ENCODE peak calls at places on chromosomes 6 and 20, in four cellular contexts. C, I, X and J are unnamed samples. For H3K27me3, the result is how much of the 10 kb centered on the place peaks cover.

GRCh38 chr6:166989427-166990034 is 9.7 kb upstream of the CEP43 start:
- DNase-seq in X (peak), C (peak), I (peak), J (peak)

GRCh38 chr20:10157539-10157938 is 61.1 kb upstream of the SNAP25 start:
- DNase-seq in C (no peak), I (no peak), X (no peak), J (no peak)

GRCh38 chr6:117463762-117464665 is 18.5 kb upstream of the DCBLD1 start:
- DNase-seq in C (no peak), X (peak), I (peak), J (peak)

GRCh38 chr6:124679392-124679791 is 282.8 kb upstream of the RNF217 start:
- DNase-seq in X (no peak), C (no peak), I (no peak), J (peak)

GRCh38 chr6:170250451-170250850 is 40.4 kb downstream of the DLL1 start:
- DNase-seq in X (no peak), I (no peak), C (no peak), J (no peak)

GRCh38 chr20:50385733-50386640 is 124.2 kb upstream of the PTPN1 start:
- DNase-seq in C (no peak), X (no peak), I (no peak), J (no peak)

GRCh38 chr20:25078662-25079061 is 3.3 kb downstream of the VSX1 start:
- DNase-seq in I (no peak), X (no peak), C (no peak), J (no peak)

GRCh38 chr20:1808101-1808500 is 87.1 kb upstream of the SIRPA start:
- DNase-seq in X (no peak), C (no peak), I (no peak), J (no peak)

GRCh38 chr6:4287811-4288244 is 152.5 kb upstream of the ECI2 start:
- DNase-seq in X (no peak), I (no peak), C (peak), J (no peak)

GRCh38 chr6:68233623-68234022 is 401.5 kb upstream of the ADGRB3 start:
- DNase-seq in C (no peak), X (peak), I (no peak), J (no peak)

GRCh38 chr6:108114861-108115597 is 40.5 kb upstream of the OSTM1 start:
- DNase-seq in C (peak), I (peak), X (peak), J (peak)

GRCh38 chr6:128156315-128157111 is 255.7 kb upstream of the THEMIS start:
- DNase-seq in X (no peak), I (no peak), C (no peak), J (no peak)

GRCh38 chr6:26272171-26272631 is 92.8 kb upstream of the BTN3A2 start:
- DNase-seq in X (no peak), C (peak), I (no peak), J (peak)

GRCh38 chr20:13397300-13397724 is 176.2 kb downstream of the ISM1 start:
- DNase-seq in I (no peak), X (no peak), C (no peak), J (peak)

DNA sequence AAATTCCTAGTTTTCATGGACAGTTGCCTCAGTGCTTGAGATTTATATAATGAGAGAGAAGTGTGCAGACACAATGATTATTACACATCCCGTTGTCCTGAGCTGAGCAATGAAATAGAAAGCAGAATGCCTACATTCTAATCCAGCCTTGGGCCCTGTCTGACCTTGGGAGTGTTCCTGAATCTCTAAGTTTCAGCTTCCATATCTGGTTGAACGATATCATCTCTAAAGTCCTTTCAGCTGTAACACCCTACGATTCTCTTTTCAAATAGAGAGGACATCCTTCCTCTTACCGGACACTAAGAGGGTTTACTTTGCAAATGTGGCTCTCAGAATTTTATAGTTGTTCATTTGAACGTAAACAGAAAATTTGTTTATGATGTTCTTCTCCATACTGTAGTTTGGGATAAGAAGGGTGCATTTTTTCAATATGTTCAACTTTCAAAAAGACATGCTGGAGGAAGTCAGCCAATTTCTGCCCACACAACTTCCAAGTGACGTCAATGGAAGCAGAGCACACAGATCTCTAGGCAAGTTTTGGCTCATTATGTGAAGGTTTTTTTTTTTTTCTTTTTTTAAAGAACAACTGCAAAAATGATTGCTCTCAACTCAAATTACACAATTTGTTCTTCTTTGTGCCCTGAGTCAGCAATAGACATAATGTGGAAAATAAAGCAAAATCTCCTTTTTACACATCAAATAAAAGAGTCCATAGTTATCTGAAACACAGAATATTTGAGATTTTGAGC is 50.4 kb downstream of the PDE7B start:
- DNase-seq in I (no peak), X (no peak), C (no peak), J (peak)
- H3K9ac ChIP-seq in I (no peak), X (no peak), C (no peak), J (peak)

GRCh38 chr20:62208805-62209755 is 11.0 kb downstream of the HRH3 start:
- DNase-seq in X (peak), C (peak), I (no peak), J (peak)
- TF ChIP-seq EZH2 in X (no peak), C (no peak), I (no peak), J (no peak)

DNA sequence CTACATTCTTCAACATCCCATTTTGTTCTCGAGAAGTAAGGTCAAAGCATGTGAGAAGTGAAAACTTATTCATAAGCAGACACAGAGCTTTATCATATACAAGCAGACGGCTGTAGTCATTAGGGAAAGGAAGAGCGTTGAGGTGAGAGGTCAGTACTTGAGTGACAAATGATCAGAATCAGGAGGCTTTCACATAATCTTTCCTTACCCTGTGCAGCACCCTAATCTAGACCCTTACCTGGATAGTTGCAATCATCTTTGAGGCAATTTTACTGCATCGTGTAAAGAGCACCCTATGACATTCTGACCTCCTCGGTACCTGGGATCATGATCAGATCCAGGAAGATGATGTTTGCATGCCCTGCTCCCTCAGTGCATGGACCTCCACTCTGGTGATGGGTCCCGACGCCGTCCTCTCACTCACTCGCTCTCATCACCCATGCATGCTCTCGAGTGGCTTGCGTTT is 62.7 kb downstream of the RNF182 start:
- DNase-seq in X (no peak), C (no peak), I (no peak), J (no peak)
- H3K27me3 ChIP-seq in X (under half), C (under half), I (under half), J (under half)

GRCh38 chr6:52504778-52505127 is 72.1 kb downstream of the TRAM2 start:
- DNase-seq in X (no peak), I (peak), C (no peak), J (no peak)
- H3K9ac ChIP-seq in X (no peak), I (peak), C (no peak), J (peak)

GRCh38 chr20:63518351-63518861 is 2.2 kb upstream of the PPDPF start:
- DNase-seq in I (no peak), C (peak), X (no peak), J (no peak)

GRCh38 chr20:63518946-63519764 is 1.4 kb upstream of the PPDPF start:
- DNase-seq in X (no peak), I (no peak), C (no peak), J (no peak)

GRCh38 chr20:63520594-63520938 is at the start of gene PPDPF:
- DNase-seq in I (peak), X (peak), C (no peak), J (peak)

GRCh38 chr20:63520939-63521601 is 505 bp downstream of the PPDPF start:
- DNase-seq in C (peak), I (peak), X (peak), J (peak)

DNA sequence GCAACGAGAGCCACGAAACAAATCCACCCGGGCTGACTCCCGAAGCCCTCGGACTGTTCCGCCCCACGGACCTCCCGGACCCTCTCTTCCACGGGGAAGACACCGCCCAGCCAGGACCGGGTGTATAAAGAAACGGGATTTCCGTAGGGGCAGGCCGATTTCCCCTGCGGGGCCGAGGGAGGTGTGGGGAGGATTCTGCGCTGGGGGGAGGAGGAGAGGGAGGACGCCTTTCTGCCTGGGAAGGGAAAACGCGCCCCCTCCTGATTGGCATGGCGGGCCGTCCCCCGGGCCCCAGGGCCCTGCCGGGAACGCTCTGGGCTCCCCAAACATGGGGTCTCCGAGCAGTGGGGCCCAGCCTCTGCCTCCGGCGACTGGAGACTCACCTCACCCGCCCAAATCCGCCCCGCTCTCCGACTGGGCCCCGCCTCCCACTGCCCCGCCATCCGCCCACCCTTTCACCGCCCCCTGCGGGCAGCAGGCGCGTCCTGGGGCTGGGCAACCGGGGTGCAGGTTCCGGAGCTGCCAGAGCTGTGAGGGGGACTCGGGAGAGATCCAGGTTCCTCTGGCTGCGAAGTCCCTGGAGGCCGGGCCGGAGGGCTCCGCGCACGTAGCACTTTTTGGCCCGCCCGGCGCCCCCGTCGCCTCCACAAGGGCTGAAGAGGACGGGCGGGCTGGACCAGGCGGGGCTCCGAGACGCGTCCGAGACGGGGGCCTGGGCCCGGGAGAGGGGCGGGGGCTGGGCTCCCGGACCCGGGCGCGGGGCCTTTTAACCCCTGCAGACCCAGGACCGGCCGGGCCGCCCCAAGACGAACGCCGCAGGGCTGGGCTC is 586 bp upstream of the PPDPF start:
- DNase-seq in I (peak), X (peak), C (peak), J (peak)
- TF ChIP-seq EZH2 in I (no peak), X (no peak), C (peak), J (no peak)

GRCh38 chr20:54177378-54177777 is 3.6 kb upstream of the CYP24A1 start:
- DNase-seq in X (no peak), I (no peak), C (no peak), J (no peak)
- H3K27me3 ChIP-seq in X (under half), I (under half), C (under half), J (under half)

GRCh38 chr6:105485456-105485855 is 82.6 kb upstream of the PREP start:
- DNase-seq in X (no peak), C (peak), I (peak), J (no peak)

GRCh38 chr6:105484238-105485161 is 81.6 kb upstream of the PREP start:
- DNase-seq in X (peak), C (peak), I (peak), J (peak)

GRCh38 chr6:105487040-105487787 is 84.3 kb upstream of the PREP start:
- DNase-seq in X (no peak), C (no peak), I (no peak), J (no peak)

GRCh38 chr6:105489213-105489525 is 86.3 kb upstream of the PREP start:
- DNase-seq in X (no peak), I (no peak), C (no peak), J (no peak)

GRCh38 chr6:105488521-105489212 is 85.8 kb upstream of the PREP start:
- DNase-seq in I (peak), C (peak), X (no peak), J (no peak)
- H3K9ac ChIP-seq in I (no peak), C (no peak), X (no peak), J (no peak)